ENCODE peak calls at places on chromosomes 7 and 10, in four cellular contexts. B is CD8-positive, alpha-beta T cell; M is nephron progenitor cell; H is type B pancreatic cell. G is an unnamed sample.

GRCh38 chr10:129972145-129972965 is 8.3 kb upstream of the EBF3 start:
- DNase-seq in B (no peak), M (peak), H (peak), G (no peak)

GRCh38 chr7:20647908-20648776 is 32.7 kb downstream of the ABCB5 start:
- DNase-seq in H (no peak), M (peak), B (no peak), G (no peak)

GRCh38 chr10:31321396-31321941 is 2.5 kb downstream of the ZEB1 start:
- DNase-seq in H (no peak), M (no peak), B (peak), G (no peak)

GRCh38 chr10:91043173-91043910 is 122.5 kb upstream of the ANKRD1 start:
- DNase-seq in M (no peak), H (no peak), B (no peak), G (no peak)

GRCh38 chr7:119408596-119408995 is 864.4 kb upstream of the KCND2 start:
- DNase-seq in B (no peak), M (no peak), H (no peak), G (no peak)

GRCh38 chr10:26217396-26218105 is 977 bp downstream of the GAD2 start:
- DNase-seq in B (no peak), M (peak), H (no peak), G (peak)

GRCh38 chr7:132044247-132044646 is 487.8 kb upstream of the PODXL start:
- DNase-seq in M (no peak), B (no peak), H (no peak), G (no peak)

GRCh38 chr7:145732521-145732920 is 384.1 kb upstream of the CNTNAP2 start:
- DNase-seq in M (no peak), H (no peak), B (no peak), G (no peak)

GRCh38 chr10:28564905-28565304 is 32.0 kb downstream of the WAC start:
- DNase-seq in H (no peak), M (no peak), B (no peak), G (no peak)

GRCh38 chr7:36266683-36267082 is 113.6 kb downstream of the EEPD1 start:
- DNase-seq in M (no peak), B (no peak), H (no peak), G (no peak)

GRCh38 chr7:116403265-116403664 is 96.3 kb upstream of the CAV2 start:
- DNase-seq in H (no peak), M (no peak), B (no peak), G (no peak)

GRCh38 chr10:45673074-45673628 is 579 bp upstream of the ZFAND4 start:
- DNase-seq in B (no peak), H (no peak), M (no peak), G (no peak)

GRCh38 chr7:8581842-8582241 is 148.4 kb downstream of the NXPH1 start:
- DNase-seq in M (no peak), H (no peak), B (no peak), G (no peak)

GRCh38 chr7:87570178-87570577 is 30.5 kb downstream of the ABCB1 start:
- DNase-seq in M (no peak), H (no peak), B (no peak), G (no peak)

GRCh38 chr7:113730309-113730955 is 188.4 kb downstream of the PPP1R3A start:
- DNase-seq in H (no peak), M (no peak), B (no peak), G (no peak)

GRCh38 chr10:43076876-43077420 is at the start of gene RET:
- DNase-seq in H (no peak), M (peak), B (no peak), G (no peak)

GRCh38 chr7:2520131-2520807 is 695 bp downstream of the LFNG start:
- DNase-seq in H (no peak), M (no peak), B (no peak), G (no peak)

GRCh38 chr10:73095479-73096021 is 1.1 kb downstream of the P4HA1 start:
- DNase-seq in B (peak), M (peak), H (no peak), G (no peak)

GRCh38 chr10:133166828-133167692 is 7.0 kb downstream of the KNDC1 start:
- DNase-seq in H (no peak), B (no peak), M (no peak), G (no peak)

GRCh38 chr10:43640603-43641002 is 8.1 kb downstream of the ZNF32 start:
- DNase-seq in H (no peak), B (no peak), M (no peak), G (no peak)

GRCh38 chr10:8130973-8131911 is 76.8 kb downstream of the GATA3 start:
- DNase-seq in B (no peak), M (no peak), H (no peak), G (no peak)

GRCh38 chr7:23346316-23346715 is 47.2 kb downstream of the MALSU1 start:
- DNase-seq in M (no peak), B (no peak), H (no peak), G (peak)

GRCh38 chr10:92464364-92464763 is 109.5 kb downstream of the IDE start:
- DNase-seq in B (no peak), H (no peak), M (no peak), G (no peak)

GRCh38 chr10:29541826-29542225 is 92.9 kb downstream of the SVIL start:
- DNase-seq in M (no peak), B (no peak), H (no peak), G (no peak)

GRCh38 chr10:416091-416515 is 273.4 kb downstream of the DIP2C start:
- DNase-seq in H (no peak), B (no peak), M (no peak), G (no peak)

GRCh38 chr10:63822496-63822895 is 301.3 kb downstream of the REEP3 start:
- DNase-seq in B (no peak), H (no peak), M (no peak), G (no peak)

GRCh38 chr10:63825766-63826165 is 304.6 kb downstream of the REEP3 start:
- DNase-seq in H (no peak), B (no peak), M (no peak), G (no peak)

GRCh38 chr10:63825111-63825510 is 303.9 kb downstream of the REEP3 start:
- DNase-seq in M (no peak), B (no peak), H (no peak), G (no peak)

DNA sequence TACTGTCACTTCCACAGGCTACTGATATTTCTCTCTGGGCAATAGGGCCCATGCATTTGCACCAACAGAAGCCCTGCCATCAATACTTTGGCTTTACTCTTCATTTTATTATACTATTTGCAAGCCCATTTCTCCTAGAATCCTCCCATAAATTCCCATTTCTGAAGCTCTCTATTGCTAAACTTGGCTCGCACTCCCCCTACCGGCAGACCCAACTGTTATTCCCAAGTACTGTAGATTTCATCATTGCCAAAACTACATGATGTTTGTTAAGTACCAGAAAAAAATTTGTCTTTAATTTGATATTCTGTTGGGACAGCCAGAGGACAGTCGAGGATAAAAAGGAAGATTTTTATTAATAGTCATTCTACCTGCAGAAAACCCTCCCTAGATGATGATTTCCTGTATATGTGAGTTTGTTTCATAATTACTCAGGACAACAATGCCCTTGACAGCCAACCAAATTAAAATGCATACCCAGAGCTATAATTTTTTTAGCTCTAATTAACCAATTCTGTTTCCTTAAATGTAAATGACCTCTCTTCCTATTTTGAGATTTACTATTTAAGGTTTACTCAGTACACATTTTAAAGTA is 298.6 kb downstream of the REEP3 start:
- DNase-seq in H (no peak), M (peak), B (peak), G (no peak)
- TF ChIP-seq CTCF in H (peak), M (peak), B (no peak), G (peak)

DNA sequence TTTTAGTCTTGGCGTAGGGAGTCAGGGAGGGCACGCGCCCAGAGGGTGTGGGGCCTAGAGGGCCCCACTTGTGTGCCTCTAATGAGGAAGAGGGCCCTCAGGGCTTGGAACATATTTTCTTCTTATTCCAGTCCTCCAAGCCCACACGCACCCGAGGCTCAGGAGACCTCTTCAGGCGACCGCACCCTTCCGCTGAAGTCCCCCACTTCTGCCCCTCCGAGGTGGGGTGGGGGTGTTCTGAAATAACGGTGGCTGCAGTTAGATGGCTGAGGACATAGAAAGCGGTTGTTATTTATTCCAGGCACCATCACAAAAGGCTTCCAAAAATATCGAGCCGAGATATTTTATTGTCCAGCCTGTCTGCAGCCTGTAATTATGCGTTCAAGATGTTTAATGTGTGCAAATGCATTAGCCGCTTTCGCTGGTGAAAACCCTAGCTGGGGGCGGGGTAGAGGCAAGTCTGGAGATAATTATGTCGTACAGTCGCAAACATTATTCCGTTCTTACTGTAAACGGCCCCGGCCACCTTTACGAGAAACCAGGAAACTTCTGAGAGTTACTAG is 12.8 kb upstream of the HOXA13 start:
- DNase-seq in H (no peak), M (no peak), B (no peak), G (no peak)
- TF ChIP-seq CTCF in H (no peak), M (no peak), B (no peak), G (no peak)

DNA sequence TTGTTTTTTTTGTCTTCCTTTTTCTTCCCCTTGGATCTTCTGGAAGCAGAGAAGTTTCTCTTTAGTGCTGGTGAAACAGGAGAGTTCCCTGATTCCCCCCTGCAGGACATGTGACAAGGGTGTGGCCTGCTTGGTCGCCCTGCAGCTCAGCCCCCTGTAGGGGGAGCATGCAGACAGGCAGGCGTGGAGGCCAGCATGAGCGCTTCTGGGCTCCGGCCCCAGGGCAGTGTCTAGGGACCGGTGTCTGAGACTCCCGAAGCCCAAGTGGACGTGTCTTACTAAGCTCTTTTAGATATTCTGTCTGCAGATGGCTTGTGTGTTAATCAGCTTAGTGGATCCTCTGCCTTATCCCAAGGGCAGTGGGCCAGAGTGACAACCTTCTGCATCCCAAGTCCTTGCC is 26.1 kb downstream of the PRSS58 start:
- DNase-seq in M (peak), H (no peak), B (no peak), G (no peak)
- TF ChIP-seq CTCF in M (peak), H (peak), B (no peak), G (no peak)

DNA sequence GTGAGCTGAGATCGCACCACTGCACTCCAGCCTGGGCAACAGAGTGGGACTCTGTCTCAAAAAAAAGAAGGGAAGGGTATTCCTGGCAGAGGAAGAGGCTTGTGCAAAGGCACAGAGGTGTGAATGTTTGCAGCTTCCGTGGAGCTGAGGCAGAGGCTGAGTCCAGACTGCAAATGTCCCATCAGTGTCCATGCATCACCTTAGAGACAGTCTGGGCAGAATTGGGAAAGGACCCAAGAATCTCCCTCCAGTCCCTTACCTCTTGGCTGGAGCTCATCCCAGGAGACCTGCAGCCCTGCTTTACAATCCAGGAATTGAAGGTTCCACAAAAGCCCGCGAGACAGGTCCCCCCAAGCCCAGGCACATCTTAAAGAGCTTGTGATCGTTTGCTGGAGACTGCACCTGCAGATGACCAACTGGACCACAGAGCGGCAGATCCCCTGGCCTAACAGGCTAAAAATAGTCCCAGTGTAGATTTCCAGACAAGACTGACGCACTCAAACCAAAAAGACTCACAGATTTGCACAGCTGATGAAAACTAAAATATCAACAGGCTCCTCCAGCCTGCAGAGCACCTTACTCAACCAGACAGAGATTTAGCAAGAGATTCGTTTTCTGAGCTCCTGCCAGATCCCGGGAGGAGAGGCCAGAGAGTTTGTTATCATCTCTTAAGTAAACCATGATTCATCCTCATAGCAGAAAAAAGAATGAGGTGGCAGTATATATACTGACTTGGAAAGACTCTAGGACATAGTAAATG is 22.9 kb upstream of the NANOS1 start:
- DNase-seq in M (no peak), B (no peak), H (no peak), G (no peak)
- TF ChIP-seq CTCF in M (no peak), B (no peak), H (no peak), G (no peak)

GRCh38 chr7:82241371-82241770 is 202.2 kb downstream of the CACNA2D1 start:
- DNase-seq in B (no peak), M (no peak), H (no peak), G (no peak)

GRCh38 chr7:82249979-82250378 is 193.6 kb downstream of the CACNA2D1 start:
- DNase-seq in B (no peak), H (no peak), M (no peak), G (no peak)

GRCh38 chr7:82247814-82248433 is 195.7 kb downstream of the CACNA2D1 start:
- DNase-seq in H (no peak), M (no peak), B (no peak), G (peak)

GRCh38 chr7:82250598-82250997 is 193.0 kb downstream of the CACNA2D1 start:
- DNase-seq in H (no peak), M (no peak), B (no peak), G (no peak)

DNA sequence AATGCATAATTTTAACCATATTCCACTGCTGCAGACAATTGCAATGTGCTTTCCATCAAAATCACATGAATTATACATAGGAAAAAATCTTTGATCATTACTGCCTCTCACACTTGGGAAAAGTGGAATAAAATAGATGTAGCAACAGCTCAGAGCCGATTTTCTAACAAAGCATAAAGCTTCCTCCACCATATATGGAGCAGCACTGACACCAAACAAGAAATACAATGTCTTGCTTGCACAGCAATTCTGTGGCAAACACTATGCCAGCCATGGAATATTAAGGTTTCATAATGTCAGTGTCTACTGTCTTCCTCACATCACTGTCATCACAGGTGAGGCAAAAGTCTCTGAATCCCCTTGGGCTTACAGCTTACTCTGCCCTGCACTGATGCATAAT is 198.6 kb downstream of the CACNA2D1 start:
- DNase-seq in H (no peak), B (no peak), M (no peak), G (no peak)
- TF ChIP-seq CTCF in H (no peak), B (no peak), M (no peak), G (no peak)

GRCh38 chr7:76381814-76382213 is 23.0 kb upstream of the YWHAG start:
- DNase-seq in H (no peak), B (no peak), M (no peak), G (no peak)
- TF ChIP-seq CTCF in H (peak), B (no peak), M (no peak), G (no peak)

DNA sequence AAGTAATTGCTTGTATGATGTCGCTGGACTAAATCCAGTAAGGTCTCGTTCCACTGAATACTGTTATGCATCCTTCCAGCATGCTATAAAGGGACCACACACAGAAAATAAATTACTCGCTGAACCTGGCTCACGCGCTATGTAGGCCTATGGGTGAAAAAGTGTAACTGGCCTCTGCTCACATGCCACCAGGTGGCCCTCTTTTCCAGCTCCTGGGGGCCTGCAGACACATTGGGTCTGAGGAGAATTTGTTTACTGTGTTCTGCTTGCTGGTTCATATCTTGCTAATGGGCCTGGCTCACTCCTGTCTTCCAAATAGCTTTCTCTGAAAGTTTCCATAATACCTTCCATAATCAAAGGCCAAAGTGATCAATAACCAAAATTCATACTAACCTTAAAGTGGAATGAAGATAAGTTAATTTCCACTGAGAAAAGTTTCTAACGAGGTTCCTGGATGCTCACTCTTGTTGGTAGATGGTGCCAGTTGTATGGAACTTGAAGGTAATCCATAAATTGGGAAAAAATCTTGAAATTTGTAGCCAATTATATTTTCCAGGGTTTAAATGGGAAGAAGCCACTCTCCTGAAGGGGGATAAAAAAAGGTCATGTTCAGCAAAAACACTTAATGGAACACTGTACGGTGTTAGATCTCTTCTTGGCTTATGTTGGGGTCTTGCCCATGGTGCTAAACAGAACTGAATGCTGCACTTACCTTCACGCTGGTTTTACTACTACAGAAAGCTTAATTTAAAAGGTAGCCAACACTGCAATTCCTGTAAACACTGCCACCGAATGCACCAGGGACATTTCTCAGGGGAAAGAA is 27.0 kb upstream of the ZPBP start:
- DNase-seq in M (peak), B (peak), H (no peak), G (peak)
- TF ChIP-seq CTCF in M (peak), B (peak), H (peak), G (peak)

G was measured in GM10248.